ENCODE peak calls at places on chromosomes 7 and 10, in five cellular contexts. B, Y, X, F and G are unnamed samples.
A peak's percentile ranks its signal among the peaks of the same experiment; 100 is the strongest.

GRCh38 chr10:131310054-131310903 is 1.2 kb downstream of the TCERG1L start:
- DNase-seq in B (no peak), Y (no peak), X (no peak), F (no peak), G (no peak)

GRCh38 chr10:75358835-75359421 is 42.6 kb downstream of the ZNF503 start:
- DNase-seq in B (no peak), Y (no peak), X (peak; percentile 45), F (no peak), G (no peak)

GRCh38 chr7:114783413-114783812 is 138.5 kb upstream of the MDFIC start:
- DNase-seq in B (no peak), Y (no peak), X (no peak), F (no peak), G (no peak)

GRCh38 chr10:131425752-131426529 is 114.4 kb upstream of the TCERG1L start:
- DNase-seq in B (no peak), Y (no peak), X (no peak), F (no peak), G (no peak)

GRCh38 chr10:130220251-130221185 is 84.3 kb downstream of the GLRX3 start:
- DNase-seq in B (no peak), Y (no peak), X (no peak), F (no peak), G (no peak)

GRCh38 chr10:55358539-55358938 is 557.5 kb upstream of the PCDH15 start:
- DNase-seq in B (no peak), Y (no peak), X (no peak), F (no peak), G (no peak)

GRCh38 chr7:79298145-79298760 is 155.2 kb downstream of the MAGI2 start:
- DNase-seq in B (peak; percentile 32), Y (no peak), X (peak; percentile 73), F (peak; percentile 62), G (peak; percentile 23)

GRCh38 chr7:129169171-129169643 is 19.2 kb upstream of the SMO start:
- DNase-seq in B (no peak), Y (peak; percentile 53), X (peak; percentile 22), F (peak; percentile 35), G (peak; percentile 67)

GRCh38 chr7:30160329-30160728 is 25.5 kb downstream of the MTURN start:
- DNase-seq in B (no peak), Y (no peak), X (no peak), F (no peak), G (no peak)

GRCh38 chr7:81470084-81470723 is 299.6 kb downstream of the HGF start:
- DNase-seq in B (peak; percentile 45), Y (peak; percentile 67), X (peak; percentile 72), F (peak; percentile 38), G (peak; percentile 83)

GRCh38 chr7:103593691-103594090 is 147.7 kb upstream of the SLC26A5 start:
- DNase-seq in B (no peak), Y (no peak), X (peak; percentile 39), F (no peak), G (no peak)

GRCh38 chr7:55187701-55188491 is 169.1 kb downstream of the EGFR start:
- DNase-seq in B (no peak), Y (no peak), X (no peak), F (no peak), G (no peak)

GRCh38 chr7:139623518-139623917 is 100.0 kb downstream of the CLEC2L start:
- DNase-seq in B (peak; percentile 7), Y (no peak), X (no peak), F (no peak), G (no peak)

GRCh38 chr10:48453451-48454301 is 147.2 kb downstream of the MAPK8 start:
- DNase-seq in B (no peak), Y (no peak), X (no peak), F (no peak), G (no peak)

GRCh38 chr10:48455392-48456151 is 149.1 kb downstream of the MAPK8 start:
- DNase-seq in B (no peak), Y (no peak), X (no peak), F (no peak), G (no peak)

GRCh38 chr10:48452879-48453412 is 146.5 kb downstream of the MAPK8 start:
- DNase-seq in B (no peak), Y (no peak), X (no peak), F (no peak), G (no peak)

GRCh38 chr10:48455055-48455391 is 148.5 kb downstream of the MAPK8 start:
- DNase-seq in B (no peak), Y (no peak), X (no peak), F (no peak), G (no peak)

GRCh38 chr10:48454302-48455054 is 148.0 kb downstream of the MAPK8 start:
- DNase-seq in B (no peak), Y (no peak), X (no peak), F (no peak), G (no peak)
- TF ChIP-seq CTCF in B (no peak), Y (no peak), X (no peak), F (no peak), G (no peak)

GRCh38 chr10:93386496-93387369 is 95.4 kb downstream of the MYOF start:
- DNase-seq in B (no peak), Y (peak; percentile 31), X (peak; percentile 27), F (peak; percentile 41), G (peak; percentile 22)
- TF ChIP-seq CTCF in B (no peak), Y (peak; percentile 7), X (no peak), F (no peak), G (no peak)

GRCh38 chr10:118308664-118309063 is 33.5 kb downstream of the FAM204A start:
- DNase-seq in B (no peak), Y (no peak), X (no peak), F (no peak), G (no peak)
- TF ChIP-seq CTCF in B (no peak), Y (no peak), X (no peak), F (no peak), G (no peak)

GRCh38 chr10:72275351-72276012 is 1.8 kb downstream of the DDIT4 start:
- DNase-seq in B (peak; percentile 49), Y (peak; percentile 46), X (peak; percentile 37), F (no peak), G (peak; percentile 55)

GRCh38 chr10:72273410-72274212 is at the start of gene DDIT4:
- DNase-seq in B (peak; percentile 99), Y (peak; percentile 100), X (peak; percentile 100), F (peak; percentile 98), G (peak; percentile 99)

GRCh38 chr10:72276013-72276387 is 2.3 kb downstream of the DDIT4 start:
- DNase-seq in B (no peak), Y (peak; percentile 86), X (peak; percentile 35), F (no peak), G (no peak)

GRCh38 chr10:72274213-72274729 is 547 bp downstream of the DDIT4 start:
- DNase-seq in B (no peak), Y (peak; percentile 57), X (no peak), F (no peak), G (peak; percentile 28)

GRCh38 chr10:72274730-72275350 is 1.1 kb downstream of the DDIT4 start:
- DNase-seq in B (peak; percentile 73), Y (peak; percentile 81), X (peak; percentile 76), F (no peak), G (peak; percentile 88)
- TF ChIP-seq CTCF in B (peak; percentile 84), Y (peak; percentile 68), X (peak; percentile 75), F (peak; percentile 66), G (peak; percentile 83)

GRCh38 chr10:32980242-32980557 is 22.2 kb upstream of the ITGB1 start:
- DNase-seq in B (no peak), Y (no peak), X (no peak), F (no peak), G (no peak)

GRCh38 chr10:32972929-32973328 is 14.9 kb upstream of the ITGB1 start:
- DNase-seq in B (peak; percentile 69), Y (no peak), X (no peak), F (no peak), G (no peak)

GRCh38 chr10:32972454-32972853 is 14.4 kb upstream of the ITGB1 start:
- DNase-seq in B (peak; percentile 81), Y (no peak), X (no peak), F (no peak), G (no peak)

GRCh38 chr10:32979041-32979440 is 21.0 kb upstream of the ITGB1 start:
- DNase-seq in B (no peak), Y (no peak), X (no peak), F (no peak), G (no peak)

DNA sequence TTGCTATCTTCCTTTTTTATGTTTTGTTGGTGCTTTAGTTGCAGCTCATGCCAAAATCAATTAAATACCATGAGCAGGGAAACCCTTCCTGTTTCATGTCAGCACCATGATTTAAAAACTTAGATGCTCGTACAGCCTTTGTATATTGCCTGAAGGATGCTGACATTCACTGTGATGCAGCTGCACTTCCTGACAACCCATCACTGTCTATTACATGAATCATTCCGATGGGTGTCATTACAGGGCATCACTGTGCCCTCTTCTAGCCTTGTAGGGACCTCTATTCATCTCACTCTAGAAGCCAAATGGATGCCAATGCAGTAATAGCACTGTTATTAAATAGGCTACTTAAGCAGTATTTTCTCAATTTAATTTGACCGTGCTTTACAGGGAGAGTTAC is 18.3 kb upstream of the ITGB1 start:
- DNase-seq in B (no peak), Y (no peak), X (no peak), F (no peak), G (no peak)
- TF ChIP-seq CTCF in B (no peak), Y (no peak), X (no peak), F (no peak), G (no peak)